ENCODE peak calls at places on chromosomes 12 and 14, in six cellular contexts. F is type B pancreatic cell, X is choroid plexus epithelial cell, A is testis, T is nephron progenitor cell, W is A673. G is an unnamed sample.
A peak's percentile ranks its signal among the peaks of the same experiment; 100 is the strongest.

GRCh38 chr14:61625171-61625570 is 70.1 kb upstream of the HIF1A start:
- DNase-seq in F (no peak), X (no peak), A (no peak), T (no peak), W (no peak), G (no peak)

GRCh38 chr12:93785262-93786010 is 108.3 kb downstream of the CRADD start:
- DNase-seq in F (no peak), X (peak; percentile 96), A (peak; percentile 31), T (no peak), W (peak; percentile 52), G (no peak)

GRCh38 chr12:96233941-96234461 is 39.8 kb downstream of the ELK3 start:
- DNase-seq in F (no peak), X (no peak), A (peak; percentile 72), T (no peak), W (no peak), G (peak; percentile 70)

GRCh38 chr14:50768693-50769092 is 62.3 kb downstream of the NIN start:
- DNase-seq in F (no peak), X (peak; percentile 39), A (no peak), T (no peak), W (no peak), G (no peak)

GRCh38 chr12:54159140-54159539 is 29.6 kb downstream of the SMUG1 start:
- DNase-seq in F (no peak), X (peak; percentile 3), A (peak; percentile 32), T (peak; percentile 68), W (no peak), G (peak; percentile 74)

GRCh38 chr14:101506921-101507300 is 54.4 kb upstream of the DIO3 start:
- DNase-seq in F (no peak), X (no peak), A (peak; percentile 34), T (no peak), W (no peak), G (peak; percentile 16)

GRCh38 chr14:60720962-60721330 is 3.2 kb downstream of the SIX4 start:
- DNase-seq in F (no peak), X (no peak), A (no peak), T (no peak), W (no peak), G (no peak)

GRCh38 chr14:101917413-101918124 is 46.8 kb upstream of the DYNC1H1 start:
- DNase-seq in F (no peak), X (peak; percentile 14), A (no peak), T (peak; percentile 29), W (no peak), G (peak; percentile 48)

GRCh38 chr14:26004342-26004741 is 593.5 kb downstream of the NOVA1 start:
- DNase-seq in F (no peak), X (no peak), A (no peak), T (no peak), W (no peak), G (no peak)

GRCh38 chr12:12927211-12928079 is 24.5 kb downstream of the GPRC5D start:
- DNase-seq in F (peak; percentile 82), X (peak; percentile 91), A (peak; percentile 89), T (peak; percentile 65), W (peak; percentile 58), G (no peak)

GRCh38 chr14:106455026-106455425 is 928.6 kb downstream of the TMEM121 start:
- DNase-seq in F (no peak), X (no peak), A (no peak), T (no peak), W (no peak), G (no peak)

GRCh38 chr14:106460916-106461315 is 934.5 kb downstream of the TMEM121 start:
- DNase-seq in F (no peak), X (no peak), A (no peak), T (no peak), W (no peak), G (no peak)

GRCh38 chr14:106459971-106460730 is 933.8 kb downstream of the TMEM121 start:
- DNase-seq in F (no peak), X (no peak), A (peak; percentile 82), T (no peak), W (peak; percentile 75), G (no peak)
- TF ChIP-seq CTCF in F (no peak), X (no peak), A (peak; percentile 62), T (no peak), W (peak; percentile 77), G (no peak)

DNA sequence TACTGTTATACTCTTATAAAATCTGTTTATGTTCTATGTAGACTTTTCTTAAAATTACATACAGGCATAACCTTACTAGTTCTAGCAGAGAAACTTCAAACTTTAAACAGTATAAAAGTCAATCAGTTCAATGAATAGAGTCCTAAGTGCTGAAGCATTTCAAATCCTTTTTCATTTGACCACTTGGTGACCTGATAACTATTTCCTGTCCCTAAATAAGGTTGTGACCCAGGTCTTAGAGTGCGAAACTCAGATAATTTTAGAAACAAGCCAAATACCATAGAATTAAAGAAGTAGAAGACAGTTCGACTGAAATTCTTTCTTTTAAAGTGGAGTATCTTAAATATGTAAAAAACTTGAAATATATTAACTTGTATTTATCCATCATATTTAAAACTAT is 96.2 kb upstream of the ALX1 start:
- DNase-seq in F (no peak), X (no peak), A (no peak), T (no peak), W (no peak), G (no peak)
- TF ChIP-seq CTCF in F (no peak), X (no peak), A (no peak), T (no peak), W (no peak), G (no peak)

GRCh38 chr14:91163316-91163715 is 49.4 kb downstream of the DGLUCY start:
- DNase-seq in F (no peak), X (no peak), A (peak; percentile 88), T (no peak), W (peak; percentile 76), G (no peak)
- TF ChIP-seq CTCF in F (no peak), X (no peak), A (no peak), T (no peak), W (no peak), G (no peak)

GRCh38 chr14:65359503-65359902 is 53.0 kb upstream of the FUT8 start:
- DNase-seq in F (no peak), X (peak; percentile 69), A (no peak), T (no peak), W (no peak), G (no peak)
- TF ChIP-seq CTCF in F (no peak), X (peak; percentile 39), A (no peak), T (no peak), W (no peak), G (no peak)

DNA sequence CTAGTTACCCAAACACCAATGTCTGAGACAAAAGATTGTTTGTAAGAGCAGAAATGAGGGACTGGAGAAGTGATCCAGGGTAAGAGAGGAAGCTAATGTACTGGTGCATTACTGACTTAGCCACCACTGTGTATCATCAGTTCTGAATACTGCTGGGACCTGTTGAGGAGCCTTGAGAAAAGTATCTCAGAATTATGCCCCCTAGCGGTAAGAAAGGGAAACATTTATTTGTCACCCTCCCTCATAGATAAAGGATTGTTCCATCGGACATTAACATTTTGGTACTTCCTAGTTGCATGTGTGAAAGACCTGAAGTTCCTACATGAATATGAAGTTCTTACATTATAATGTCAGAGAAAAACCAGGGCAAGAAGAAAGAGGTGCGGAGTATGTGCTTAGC is 612.5 kb downstream of the FSCB start:
- DNase-seq in F (no peak), X (no peak), A (no peak), T (no peak), W (peak; percentile 62), G (no peak)
- TF ChIP-seq CTCF in F (peak; percentile 75), X (peak; percentile 8), A (no peak), T (peak; percentile 50), W (peak; percentile 70), G (peak; percentile 92)

DNA sequence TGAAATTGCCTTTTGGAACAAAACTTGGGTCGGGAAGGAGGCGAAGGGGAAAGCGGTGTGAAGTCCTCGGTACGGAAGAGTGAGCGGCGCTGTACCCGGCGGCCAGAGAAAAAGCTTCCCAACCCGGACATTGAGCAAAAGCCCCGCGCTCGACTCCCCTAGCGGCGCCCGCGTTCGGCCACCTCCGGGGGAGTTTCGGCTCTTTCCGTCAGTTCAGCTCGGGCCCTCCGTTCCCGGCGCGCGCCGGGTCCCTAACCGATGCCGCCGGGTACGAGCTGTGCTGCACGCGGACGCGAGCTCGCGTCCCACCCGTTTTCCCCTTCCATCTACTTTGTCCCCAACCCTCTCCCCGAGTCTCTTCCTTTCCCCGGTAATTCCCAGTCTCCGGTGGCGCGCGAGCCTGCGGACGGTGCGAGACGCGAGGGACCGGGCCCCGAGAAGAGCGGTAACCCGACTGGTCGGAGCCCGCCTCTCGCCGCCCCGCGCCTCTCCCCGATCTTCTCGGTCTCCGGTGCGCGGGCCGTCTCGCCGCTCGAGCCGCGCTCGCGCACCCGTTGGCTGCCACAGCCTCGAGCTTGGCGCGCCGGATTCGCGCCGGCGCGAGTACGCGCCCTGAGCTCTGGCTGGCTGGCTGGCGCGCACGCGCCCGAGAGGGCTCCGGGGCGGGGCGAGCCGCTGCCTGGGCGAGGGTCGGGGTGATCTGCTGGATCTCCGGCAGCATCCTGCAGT is 446 bp upstream of the SPATS2 start:
- DNase-seq in F (peak; percentile 99), X (peak; percentile 97), A (peak; percentile 94), T (peak; percentile 95), W (peak; percentile 97), G (peak; percentile 95)
- TF ChIP-seq CTCF in F (peak; percentile 54), X (peak; percentile 44), A (peak; percentile 13), T (no peak), W (peak; percentile 36), G (no peak)

GRCh38 chr12:131637986-131638385 is 72.9 kb upstream of the SFSWAP start:
- DNase-seq in F (no peak), X (no peak), A (no peak), T (no peak), W (no peak), G (no peak)
- TF ChIP-seq CTCF in F (no peak), X (no peak), A (no peak), T (no peak), W (no peak), G (no peak)

DNA sequence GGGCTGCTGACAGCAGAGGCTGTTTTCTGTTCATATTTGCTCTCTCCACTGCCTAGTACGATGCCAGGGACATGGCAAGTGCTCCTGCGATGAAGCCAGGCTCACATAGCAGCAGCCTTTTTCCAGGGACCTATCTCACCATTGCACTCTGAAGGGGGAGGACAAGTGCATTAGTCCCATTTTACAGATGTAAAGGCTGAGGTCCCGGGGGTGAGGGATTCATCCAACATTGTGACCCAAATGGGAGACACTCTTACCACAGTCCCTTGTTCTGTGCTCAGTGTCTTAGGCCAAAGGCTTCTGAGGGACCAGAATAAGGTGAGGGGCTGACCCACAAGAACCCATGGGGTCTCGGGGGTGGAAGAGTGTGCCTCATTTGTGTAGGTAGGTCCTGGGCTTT is 21.6 kb upstream of the ESRRB start:
- DNase-seq in F (no peak), X (no peak), A (no peak), T (no peak), W (no peak), G (no peak)
- TF ChIP-seq CTCF in F (no peak), X (no peak), A (no peak), T (no peak), W (no peak), G (no peak)

G was measured in glutamatergic neuron.